ENCODE peak calls at places on chromosomes 11 and 22, in four cellular contexts. Y, M, V and K are unnamed samples.

GRCh38 chr11:3188496-3189192 is 23.5 kb upstream of the OSBPL5 start:
- DNase-seq in M (no peak), Y (no peak), V (no peak), K (no peak)

GRCh38 chr11:58776891-58777451 is 45.2 kb upstream of the GLYAT start:
- DNase-seq in V (no peak), Y (no peak), M (no peak), K (no peak)

GRCh38 chr11:8017071-8017470 is 29.9 kb downstream of the EIF3F start:
- DNase-seq in M (no peak), Y (no peak), V (no peak), K (no peak)

GRCh38 chr22:26174280-26174679 is 5.0 kb downstream of the SEZ6L start:
- DNase-seq in M (peak), Y (no peak), V (peak), K (peak)

GRCh38 chr11:94731921-94732601 is 36.1 kb upstream of the AMOTL1 start:
- DNase-seq in Y (peak), M (peak), V (no peak), K (peak)

GRCh38 chr22:47624277-47625012 is 862.0 kb downstream of the TBC1D22A start:
- DNase-seq in M (no peak), V (no peak), Y (no peak), K (no peak)

GRCh38 chr22:23168381-23169031 is 11.8 kb upstream of the BCR start:
- DNase-seq in M (no peak), Y (no peak), V (no peak), K (no peak)

GRCh38 chr11:76787911-76788596 is 4.9 kb downstream of the TSKU start:
- DNase-seq in V (no peak), Y (no peak), M (peak), K (peak)

GRCh38 chr11:66529069-66529468 is 16.8 kb downstream of the ZDHHC24 start:
- DNase-seq in V (no peak), M (no peak), Y (no peak), K (no peak)

GRCh38 chr11:65301491-65302329 is 13.0 kb upstream of the CDC42EP2 start:
- DNase-seq in Y (no peak), V (peak), M (no peak), K (no peak)

GRCh38 chr11:134661660-134662059 is 249.6 kb upstream of the B3GAT1 start:
- DNase-seq in M (no peak), V (no peak), Y (no peak), K (no peak)

GRCh38 chr11:40722179-40722795 is 737.2 kb downstream of the LRRC4C start:
- DNase-seq in V (peak), M (peak), Y (peak), K (peak)

GRCh38 chr11:70953720-70954119 is 298.7 kb downstream of the SHANK2 start:
- DNase-seq in Y (no peak), V (no peak), M (no peak), K (no peak)

GRCh38 chr22:39917091-39917703 is 16.3 kb downstream of the GRAP2 start:
- DNase-seq in Y (no peak), V (no peak), M (no peak), K (no peak)

GRCh38 chr11:63536669-63537292 is at the start of gene PLAAT4:
- DNase-seq in Y (peak), M (peak), V (peak), K (peak)

GRCh38 chr11:68954970-68955958 is 25.5 kb downstream of the MRGPRD start:
- DNase-seq in M (no peak), Y (peak), V (no peak), K (no peak)

GRCh38 chr11:110435780-110436717 is 6.3 kb downstream of the FDX1 start:
- DNase-seq in Y (peak), M (peak), V (no peak), K (peak)

GRCh38 chr11:33778682-33779081 is 4.4 kb upstream of the FBXO3 start:
- DNase-seq in M (peak), V (no peak), Y (no peak), K (peak)

GRCh38 chr11:7668464-7668863 is 4.8 kb downstream of the CYB5R2 start:
- DNase-seq in V (no peak), Y (no peak), M (no peak), K (no peak)

GRCh38 chr11:123273616-123274015 is 78.6 kb upstream of the CLMP start:
- DNase-seq in V (no peak), M (peak), Y (no peak), K (peak)